ENCODE peak calls at places on chromosome 7, in four cellular contexts. N, T, Y and R are unnamed samples.

GRCh38 chr7:105136221-105136620 is 122.2 kb downstream of the KMT2E start:
- DNase-seq in N (no peak), T (no peak), Y (no peak), R (peak)

GRCh38 chr7:84524714-84525694 is 330.4 kb upstream of the SEMA3A start:
- DNase-seq in N (peak), T (peak), Y (peak), R (peak)

GRCh38 chr7:151209588-151209987 is 700 bp downstream of the H2BK1 start:
- DNase-seq in N (no peak), T (no peak), Y (no peak), R (no peak)

GRCh38 chr7:106070201-106070551 is 41.9 kb downstream of the SYPL1 start:
- DNase-seq in N (no peak), T (no peak), Y (no peak), R (no peak)

GRCh38 chr7:26525413-26526287 is 234.0 kb downstream of the SNX10 start:
- DNase-seq in N (no peak), T (no peak), Y (no peak), R (no peak)

GRCh38 chr7:113204415-113204814 is 86.1 kb upstream of the SMIM30 start:
- DNase-seq in N (no peak), T (no peak), Y (no peak), R (no peak)

GRCh38 chr7:129569326-129569725 is 42.2 kb upstream of the NRF1 start:
- DNase-seq in N (no peak), T (no peak), Y (no peak), R (no peak)

GRCh38 chr7:1883031-1883761 is 213.1 kb downstream of the ELFN1 start:
- DNase-seq in N (peak), T (peak), Y (peak), R (peak)

GRCh38 chr7:128170461-128170860 is 70.6 kb upstream of the LEP start:
- DNase-seq in N (no peak), T (no peak), Y (no peak), R (no peak)

GRCh38 chr7:150406565-150407421 is 27.7 kb downstream of the ZNF775 start:
- DNase-seq in N (peak), T (no peak), Y (peak), R (no peak)

GRCh38 chr7:74097937-74098614 is 14.5 kb downstream of the LIMK1 start:
- DNase-seq in N (peak), T (peak), Y (peak), R (peak)

GRCh38 chr7:155674556-155674955 is 30.1 kb downstream of the RBM33 start:
- DNase-seq in N (peak), T (no peak), Y (no peak), R (no peak)

GRCh38 chr7:106485919-106486318 is 175.0 kb downstream of the CCDC71L start:
- DNase-seq in N (peak), T (no peak), Y (no peak), R (no peak)

GRCh38 chr7:35754741-35755140 is 46.1 kb upstream of the SEPTIN7 start:
- DNase-seq in N (peak), T (no peak), Y (peak), R (no peak)

GRCh38 chr7:27176962-27177794 is 3.1 kb upstream of the HOXA10 start:
- DNase-seq in N (no peak), T (no peak), Y (no peak), R (no peak)

GRCh38 chr7:112701456-112701855 is 88.7 kb downstream of the TMEM168 start:
- DNase-seq in N (no peak), T (no peak), Y (no peak), R (no peak)

GRCh38 chr7:103051520-103051919 is 23.1 kb downstream of the FBXL13 start:
- DNase-seq in N (no peak), T (no peak), Y (no peak), R (no peak)

GRCh38 chr7:77831481-77831880 is 32.9 kb downstream of the PHTF2 start:
- DNase-seq in N (no peak), T (no peak), Y (no peak), R (no peak)

GRCh38 chr7:112157072-112157471 is 49.1 kb downstream of the DOCK4 start:
- DNase-seq in N (peak), T (peak), Y (peak), R (peak)

GRCh38 chr7:40763319-40764287 is 628.8 kb downstream of the SUGCT start:
- DNase-seq in N (peak), T (peak), Y (peak), R (peak)

GRCh38 chr7:131183076-131183471 is 144.6 kb upstream of the MKLN1 start:
- DNase-seq in N (no peak), T (no peak), Y (no peak), R (no peak)

GRCh38 chr7:155412416-155413253 is 45.3 kb upstream of the EN2 start:
- DNase-seq in N (peak), T (no peak), Y (peak), R (peak)

GRCh38 chr7:29569648-29570047 is 6.0 kb downstream of the PRR15 start:
- DNase-seq in N (no peak), T (no peak), Y (no peak), R (no peak)

GRCh38 chr7:99984593-99984992 is 8.8 kb upstream of the AZGP1 start:
- DNase-seq in N (no peak), T (no peak), Y (no peak), R (no peak)

GRCh38 chr7:99987846-99988245 is 12.0 kb upstream of the AZGP1 start:
- DNase-seq in N (no peak), T (no peak), Y (no peak), R (no peak)

GRCh38 chr7:99994819-99995218 is 19.0 kb upstream of the AZGP1 start:
- DNase-seq in N (no peak), T (no peak), Y (no peak), R (no peak)

GRCh38 chr7:99992330-99993037 is 16.7 kb upstream of the AZGP1 start:
- DNase-seq in N (no peak), T (no peak), Y (no peak), R (no peak)

DNA sequence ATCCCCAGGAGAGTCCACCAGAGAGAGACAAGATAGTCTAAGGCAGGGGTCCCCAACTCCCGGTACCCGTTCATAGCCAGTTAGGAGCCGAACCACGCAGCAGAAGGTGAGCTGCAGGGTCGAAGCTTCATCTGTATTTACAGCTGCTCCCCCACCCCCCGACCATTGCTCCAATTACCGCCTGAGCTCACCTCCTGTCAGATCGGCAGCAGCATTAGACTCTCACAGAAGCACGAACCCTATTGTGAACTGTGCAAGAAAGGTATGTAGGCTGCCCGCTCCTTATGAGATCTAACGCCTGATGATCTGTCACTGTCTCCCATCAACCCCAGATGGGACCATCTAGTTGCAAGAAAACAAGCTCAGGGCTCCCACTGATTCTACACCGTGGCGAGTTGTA is 14.6 kb upstream of the AZGP1 start:
- DNase-seq in N (no peak), T (no peak), Y (no peak), R (no peak)
- H3K4me3 ChIP-seq in N (peak), T (no peak), Y (no peak), R (peak)

GRCh38 chr7:47474937-47475879 is 106.7 kb downstream of the TNS3 start:
- DNase-seq in N (peak), T (peak), Y (peak), R (peak)
- TF ChIP-seq CTCF in N (peak), T (peak), Y (no peak), R (no peak)

GRCh38 chr7:131111-132094 is 61.0 kb upstream of the FAM20C start:
- DNase-seq in N (no peak), T (no peak), Y (no peak), R (peak)

GRCh38 chr7:128311-129080 is 63.9 kb upstream of the FAM20C start:
- DNase-seq in N (no peak), T (no peak), Y (no peak), R (no peak)

GRCh38 chr7:127064-127598 is 65.2 kb upstream of the FAM20C start:
- DNase-seq in N (no peak), T (no peak), Y (no peak), R (no peak)

GRCh38 chr7:130222-130572 is 62.2 kb upstream of the FAM20C start:
- DNase-seq in N (no peak), T (no peak), Y (no peak), R (no peak)

GRCh38 chr7:129363-130221 is 62.8 kb upstream of the FAM20C start:
- DNase-seq in N (no peak), T (peak), Y (no peak), R (peak)
- H3K4me3 ChIP-seq in N (no peak), T (no peak), Y (no peak), R (peak)

DNA sequence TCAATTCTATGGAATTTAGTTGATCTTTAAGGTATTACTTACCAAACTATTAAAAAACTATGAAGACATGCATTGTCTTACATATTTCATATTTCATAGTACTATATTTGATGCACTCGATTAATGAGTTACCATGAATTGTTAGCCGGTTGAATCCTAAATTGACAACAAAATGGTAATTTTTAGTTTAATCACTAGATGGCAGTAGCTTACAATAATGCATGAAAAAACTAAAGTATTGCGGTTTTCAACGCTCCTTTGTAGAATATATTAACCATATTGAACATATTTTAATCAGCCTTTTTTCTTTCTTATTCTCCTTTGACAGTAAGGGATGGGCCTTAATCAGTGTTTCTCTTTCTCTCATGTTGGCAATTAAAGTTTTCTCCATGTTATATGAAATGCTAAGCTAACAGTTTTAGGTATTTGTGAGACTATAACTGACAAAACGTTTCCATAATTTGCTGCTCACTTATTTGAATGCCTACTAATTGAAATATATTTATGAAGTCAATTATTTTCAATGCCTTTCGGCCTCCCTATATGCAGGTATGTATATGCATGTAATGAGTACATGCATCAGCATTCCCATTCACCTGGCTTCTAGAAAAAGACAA is 48.5 kb upstream of the ARL4A start:
- DNase-seq in N (peak), T (peak), Y (peak), R (peak)
- TF ChIP-seq CTCF in N (peak), T (peak), Y (peak), R (peak)

GRCh38 chr7:51310131-51310583 is 6.5 kb downstream of the COBL start:
- DNase-seq in N (no peak), T (no peak), Y (no peak), R (no peak)
- H3K4me3 ChIP-seq in N (no peak), T (no peak), Y (no peak), R (no peak)

GRCh38 chr7:158228131-158228530 is 359.5 kb downstream of the PTPRN2 start:
- DNase-seq in N (no peak), T (no peak), Y (no peak), R (no peak)

GRCh38 chr7:158227258-158227657 is 360.4 kb downstream of the PTPRN2 start:
- DNase-seq in N (no peak), T (no peak), Y (no peak), R (no peak)

GRCh38 chr7:158229945-158230344 is 357.7 kb downstream of the PTPRN2 start:
- DNase-seq in N (no peak), T (no peak), Y (no peak), R (no peak)

GRCh38 chr7:158228986-158229385 is 358.6 kb downstream of the PTPRN2 start:
- DNase-seq in N (peak), T (no peak), Y (no peak), R (no peak)
- TF ChIP-seq CTCF in N (no peak), T (no peak), Y (no peak), R (no peak)